ENCODE peak calls at places on chromosomes 11 and 22, in six cellular contexts. T, Z, Q, W, P and F are unnamed samples.
A peak's percentile ranks its signal among the peaks of the same experiment; 100 is the strongest.

GRCh38 chr11:7589861-7590260 is 76.1 kb downstream of the PPFIBP2 start:
- ATAC-seq in Z (no peak), T (no peak), P (no peak), W (no peak), Q (no peak), F (no peak)

GRCh38 chr11:27865105-27865504 is 164.8 kb upstream of the BDNF start:
- ATAC-seq in W (no peak), P (no peak), Z (no peak), Q (no peak), T (no peak), F (no peak)

GRCh38 chr22:44245438-44245837 is 64.7 kb downstream of the PARVG start:
- ATAC-seq in P (no peak), W (no peak), T (no peak), Z (no peak), Q (no peak), F (no peak)

GRCh38 chr11:66299189-66299588 is 7.5 kb downstream of the TMEM151A start:
- ATAC-seq in P (no peak), T (peak; percentile 42), Z (no peak), W (no peak), Q (no peak), F (no peak)

GRCh38 chr11:118443590-118444218 is 7.4 kb downstream of the KMT2A start:
- ATAC-seq in Q (no peak), Z (no peak), W (no peak), P (no peak), T (no peak), F (no peak)

GRCh38 chr22:30695871-30696655 is 1.4 kb downstream of the OSBP2 start:
- ATAC-seq in P (no peak), Z (no peak), W (no peak), T (no peak), Q (no peak), F (no peak)

GRCh38 chr22:29309332-29310064 is 3.0 kb downstream of the GAS2L1 start:
- ATAC-seq in P (no peak), Z (no peak), W (no peak), Q (no peak), T (no peak), F (no peak)

GRCh38 chr11:74319139-74319538 is 7.7 kb upstream of the P4HA3 start:
- ATAC-seq in Q (peak; percentile 15), T (peak; percentile 64), W (no peak), P (peak; percentile 72), Z (peak; percentile 86), F (peak; percentile 59)

GRCh38 chr22:28112548-28113043 is 193.5 kb upstream of the PITPNB start:
- ATAC-seq in Q (peak; percentile 67), W (peak; percentile 97), Z (peak; percentile 61), P (peak; percentile 32), T (peak; percentile 43), F (no peak)

GRCh38 chr22:23180893-23181762 is 819 bp downstream of the BCR start:
- ATAC-seq in P (no peak), Q (peak; percentile 15), T (no peak), W (no peak), Z (no peak), F (no peak)

GRCh38 chr11:77001524-77001923 is 32.7 kb upstream of the B3GNT6 start:
- ATAC-seq in T (no peak), Q (no peak), P (no peak), Z (no peak), W (no peak), F (no peak)

GRCh38 chr11:116439480-116439759 is 333.4 kb downstream of the BUD13 start:
- ATAC-seq in Q (no peak), T (no peak), Z (no peak), W (no peak), P (no peak), F (no peak)

GRCh38 chr11:72643547-72643946 is 30.7 kb downstream of the PDE2A start:
- ATAC-seq in Z (no peak), Q (no peak), P (no peak), T (no peak), W (peak; percentile 21), F (no peak)

GRCh38 chr11:65903715-65904114 is 3.5 kb upstream of the FOSL1 start:
- ATAC-seq in T (no peak), P (no peak), Q (no peak), Z (no peak), W (no peak), F (no peak)

GRCh38 chr11:69999721-70000120 is 78.4 kb upstream of the ANO1 start:
- ATAC-seq in T (peak; percentile 87), W (no peak), P (no peak), Q (peak; percentile 18), Z (no peak), F (no peak)

DNA sequence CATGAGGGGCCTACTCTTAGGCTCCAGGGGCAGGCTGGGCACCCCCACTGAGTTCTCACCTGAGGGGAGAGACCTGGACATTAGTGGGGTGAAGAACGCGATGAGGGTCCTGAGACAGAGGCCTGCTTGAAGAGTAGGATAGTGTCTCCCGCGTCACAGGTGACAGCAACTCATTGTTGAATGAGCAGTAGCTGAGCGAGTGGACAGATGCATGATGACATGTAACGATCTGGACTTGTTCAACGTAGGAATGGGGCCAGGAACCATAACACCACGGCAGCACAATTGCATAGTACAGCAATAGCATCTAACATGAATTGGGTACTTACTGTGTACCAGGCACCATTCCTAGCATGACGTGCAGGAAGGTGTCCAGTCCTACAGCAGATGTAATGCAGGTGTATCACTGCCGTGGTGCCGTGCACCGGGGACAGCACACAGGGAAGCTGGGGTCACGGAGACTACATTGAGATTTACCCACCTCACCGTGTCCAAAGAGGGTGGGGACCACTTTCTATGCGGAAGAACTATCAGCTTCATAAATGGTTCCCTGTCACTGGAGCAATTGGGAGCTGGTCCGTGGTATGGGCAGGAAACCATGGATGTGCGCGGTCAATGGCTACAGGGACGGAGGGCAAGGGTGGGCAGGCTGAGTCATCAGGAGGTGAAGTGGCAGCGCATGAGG is 1019.1 kb downstream of the TBC1D22A start:
- ATAC-seq in T (no peak), Z (no peak), P (no peak), W (no peak), Q (no peak), F (no peak)
- TF ChIP-seq CTCF in T (no peak), Z (no peak), P (no peak), W (no peak), Q (no peak), F (no peak)

DNA sequence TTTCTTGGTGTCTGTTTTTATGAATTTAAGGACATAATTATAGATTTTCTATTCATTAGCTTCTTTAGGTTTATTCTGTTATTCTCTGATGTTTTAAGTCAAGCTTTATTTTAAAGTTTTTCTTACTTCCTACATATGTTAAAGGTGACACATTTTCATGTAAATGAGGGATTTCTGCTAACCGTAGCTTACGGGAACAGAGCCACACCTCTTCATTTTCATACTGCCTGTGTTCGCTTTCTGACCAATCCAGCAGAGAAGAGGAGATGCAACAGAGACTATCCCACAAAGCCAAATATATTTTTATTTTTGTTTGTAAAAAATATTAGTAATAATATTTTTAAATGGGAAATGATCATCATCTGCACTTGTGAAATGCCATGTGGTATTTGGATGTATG is 774.1 kb downstream of the BRD1 start:
- ATAC-seq in T (no peak), Z (no peak), W (no peak), Q (no peak), P (no peak), F (no peak)
- H3K27me3 ChIP-seq in T (no peaks in the 10 kb centered on the region), Z (no peaks in the 10 kb centered on the region), W (peaks cover 49% of the 10 kb centered on the region), Q (no peaks in the 10 kb centered on the region), P (no peaks in the 10 kb centered on the region), F (peaks cover 47% of the 10 kb centered on the region)

GRCh38 chr22:50532353-50532700 is 2.5 kb upstream of the TYMP start:
- ATAC-seq in Z (no peak), Q (no peak), W (no peak), T (peak; percentile 7), P (no peak), F (no peak)

GRCh38 chr22:50530857-50531545 is 1.2 kb upstream of the TYMP start:
- ATAC-seq in W (peak; percentile 59), Z (peak; percentile 73), P (peak; percentile 12), T (peak; percentile 46), Q (peak; percentile 45), F (peak; percentile 57)

GRCh38 chr22:50530280-50530856 is 556 bp upstream of the TYMP start:
- ATAC-seq in Z (peak; percentile 72), W (peak; percentile 47), P (peak; percentile 4), T (peak; percentile 32), Q (peak; percentile 17), F (peak; percentile 56)

GRCh38 chr22:50532824-50533344 is 3.1 kb upstream of the TYMP start:
- ATAC-seq in Z (no peak), W (no peak), T (no peak), Q (no peak), P (no peak), F (no peak)

DNA sequence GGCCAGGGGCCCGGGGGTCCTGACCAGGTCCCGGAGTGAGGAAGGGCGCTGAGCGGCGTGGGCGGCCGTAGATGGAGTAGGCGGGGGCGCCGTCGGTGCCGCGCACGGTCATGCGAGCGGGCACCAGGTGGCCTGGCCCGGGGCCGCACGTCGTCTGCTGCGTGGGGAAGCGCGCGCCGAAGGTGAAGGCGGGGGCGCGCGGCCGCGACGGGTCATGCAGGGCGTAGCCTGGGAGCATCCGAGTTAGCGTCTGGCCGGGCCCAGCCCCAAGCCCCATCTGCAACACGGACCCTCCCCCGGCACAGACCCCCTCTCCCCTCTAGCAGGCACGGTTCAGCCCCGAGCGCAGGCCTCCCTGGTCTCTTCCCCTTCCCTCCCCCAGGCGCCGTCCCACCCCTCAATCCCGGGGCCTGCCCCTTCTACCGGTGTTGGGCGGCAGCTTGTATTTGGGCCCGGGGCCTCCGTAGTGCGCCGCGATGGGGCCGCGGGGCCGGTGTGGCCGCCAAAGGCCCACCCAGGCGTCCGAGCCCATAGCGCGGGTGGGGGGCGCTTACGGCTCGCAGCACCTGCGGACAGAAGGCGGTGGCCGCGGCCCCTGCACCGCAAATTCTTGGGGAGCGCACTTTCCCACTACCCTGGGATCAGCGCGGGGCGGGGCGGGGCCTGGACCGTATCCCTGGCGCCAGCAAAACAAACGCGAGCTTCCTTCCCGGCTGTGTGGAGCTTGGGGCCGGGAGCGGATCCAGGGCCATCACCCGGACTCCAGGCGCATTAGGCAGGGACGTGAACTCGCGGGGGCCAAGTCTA is 1.9 kb upstream of the TYMP start:
- ATAC-seq in Z (peak; percentile 64), W (peak; percentile 41), T (peak; percentile 37), P (peak; percentile 67), Q (peak; percentile 65), F (peak; percentile 58)
- TF ChIP-seq POLR2A in Z (no peak), W (no peak), T (peak; percentile 60), P (no peak), Q (peak; percentile 48), F (peak; percentile 9)

GRCh38 chr11:18145025-18145424 is 12.7 kb downstream of the MRGPRX3 start:
- ATAC-seq in P (no peak), Q (no peak), Z (no peak), W (peak; percentile 64), T (peak; percentile 23), F (no peak)
- TF ChIP-seq CTCF in P (no peak), Q (no peak), Z (no peak), W (peak; percentile 58), T (peak; percentile 41), F (no peak)